ENCODE peak calls at places on chromosomes 12 and 14, in nine cellular contexts. G is fibroblast of lung, B is Karpas-422, X is GM23248, J is endodermal cell, R is MM.1S, C is IMR-90, E is adipocyte, V is HCT116. N is an unnamed sample. For H3K9me3, the result is how much of the 10 kb centered on the place peaks cover.

GRCh38 chr12:121697093-121697698 is 15.4 kb upstream of the TMEM120B start:
- DNase-seq in G (peak), B (peak), X (peak), J (peak), R (peak), C (peak), E (peak), V (peak), N (no peak)

GRCh38 chr12:6376079-6376941 is 947 bp upstream of the SCNN1A start:
- DNase-seq in G (peak), B (no peak), X (peak), J (peak), R (no peak), C (peak), E (peak), V (no peak), N (peak)

GRCh38 chr14:87805315-87805723 is 187.7 kb downstream of the GALC start:
- DNase-seq in G (peak), B (peak), X (peak), J (peak), R (no peak), C (no peak), E (no peak), V (no peak), N (peak)

GRCh38 chr14:50860478-50861086 is 11.3 kb upstream of the ABHD12B start:
- DNase-seq in G (peak), B (peak), X (peak), J (peak), R (peak), C (peak), E (peak), V (peak), N (peak)

GRCh38 chr12:101857043-101857558 is 20.3 kb upstream of the DRAM1 start:
- DNase-seq in G (peak), B (no peak), X (peak), J (no peak), R (no peak), C (peak), E (peak), V (no peak), N (peak)

GRCh38 chr14:104693482-104694431 is 4.3 kb downstream of the INF2 start:
- DNase-seq in G (no peak), B (no peak), X (no peak), J (no peak), R (no peak), C (no peak), E (no peak), V (no peak), N (no peak)

GRCh38 chr12:99389751-99390150 is 257.8 kb upstream of the GARIN6 start:
- DNase-seq in G (no peak), B (peak), X (no peak), J (no peak), R (no peak), C (no peak), E (no peak), V (no peak), N (no peak)

GRCh38 chr14:103542545-103543088 is 13.6 kb downstream of the TRMT61A start:
- DNase-seq in G (no peak), B (no peak), X (peak), J (peak), R (no peak), C (no peak), E (peak), V (no peak), N (no peak)

GRCh38 chr12:79006306-79006705 is 141.7 kb downstream of the SYT1 start:
- DNase-seq in G (peak), B (peak), X (peak), J (no peak), R (peak), C (peak), E (peak), V (peak), N (no peak)

GRCh38 chr12:18345021-18345735 is 83.9 kb downstream of the PIK3C2G start:
- DNase-seq in G (peak), B (no peak), X (peak), J (no peak), R (no peak), C (no peak), E (no peak), V (no peak), N (no peak)

GRCh38 chr14:28243600-28243999 is 523.0 kb upstream of the FOXG1 start:
- DNase-seq in G (peak), B (no peak), X (peak), J (no peak), R (no peak), C (no peak), E (peak), V (no peak), N (peak)

GRCh38 chr14:37622231-37622923 is 26.9 kb downstream of the TTC6 start:
- DNase-seq in G (peak), B (no peak), X (peak), J (peak), R (no peak), C (no peak), E (no peak), V (no peak), N (no peak)

GRCh38 chr14:39440975-39441374 is 8.7 kb upstream of the FBXO33 start:
- DNase-seq in G (no peak), B (no peak), X (no peak), J (no peak), R (no peak), C (no peak), E (no peak), V (no peak), N (no peak)

GRCh38 chr12:93419388-93420034 is 22.2 kb downstream of the UBE2N start:
- DNase-seq in G (peak), B (peak), X (peak), J (no peak), R (peak), C (peak), E (peak), V (no peak), N (peak)

GRCh38 chr14:28770574-28770973 is 4.0 kb downstream of the FOXG1 start:
- DNase-seq in G (no peak), B (no peak), X (no peak), J (no peak), R (no peak), C (no peak), E (no peak), V (no peak), N (no peak)

GRCh38 chr14:100410056-100410565 is 87.0 kb downstream of the SLC25A47 start:
- DNase-seq in G (peak), B (no peak), X (no peak), J (peak), R (no peak), C (peak), E (no peak), V (no peak), N (peak)
- H3K9me3 ChIP-seq in G (under half), B (under half), X (under half), J (under half), R (under half), C (under half), E (under half), V (under half), N (under half)

DNA sequence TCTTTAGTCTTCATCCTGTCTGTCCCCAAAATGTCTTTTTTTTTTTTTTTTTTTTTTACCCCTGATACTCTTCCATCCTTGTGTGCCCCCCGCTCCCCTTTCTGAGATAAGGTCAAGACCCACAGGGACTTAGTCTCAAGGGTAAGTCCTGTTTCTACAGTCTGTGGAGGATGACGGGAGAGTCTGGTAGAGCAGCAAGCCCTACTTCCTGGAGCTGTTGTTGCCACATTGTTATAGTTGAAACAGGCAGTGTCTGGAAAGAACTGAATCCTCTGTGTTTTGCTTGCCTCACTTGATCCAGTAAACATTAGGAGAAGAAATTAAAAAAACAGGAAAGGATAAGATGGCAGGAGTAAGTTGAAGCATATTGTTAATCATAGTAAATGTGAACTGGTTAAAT is 45.5 kb downstream of the ZNF664 start:
- DNase-seq in G (no peak), B (no peak), X (no peak), J (no peak), R (no peak), C (no peak), E (no peak), V (no peak), N (no peak)
- H3K9ac ChIP-seq in G (no peak), B (no peak), X (no peak), J (no peak), R (no peak), C (no peak), E (peak), V (no peak), N (no peak)

GRCh38 chr14:105864116-105864515 is 337.7 kb downstream of the TMEM121 start:
- DNase-seq in G (no peak), B (no peak), X (no peak), J (no peak), R (no peak), C (no peak), E (no peak), V (no peak), N (no peak)

GRCh38 chr14:105861985-105862465 is 335.6 kb downstream of the TMEM121 start:
- DNase-seq in G (no peak), B (peak), X (no peak), J (peak), R (peak), C (no peak), E (no peak), V (no peak), N (no peak)

GRCh38 chr14:105863296-105864108 is 337.1 kb downstream of the TMEM121 start:
- DNase-seq in G (no peak), B (peak), X (no peak), J (peak), R (no peak), C (no peak), E (no peak), V (no peak), N (no peak)

GRCh38 chr14:105860615-105861580 is 334.5 kb downstream of the TMEM121 start:
- DNase-seq in G (no peak), B (peak), X (no peak), J (peak), R (peak), C (no peak), E (no peak), V (no peak), N (no peak)

GRCh38 chr14:105862581-105863239 is 336.3 kb downstream of the TMEM121 start:
- DNase-seq in G (no peak), B (peak), X (no peak), J (peak), R (peak), C (no peak), E (no peak), V (no peak), N (no peak)
- H3K9me3 ChIP-seq in G (under half), B (under half), X (under half), J (half or more), R (under half), C (half or more), E (under half), V (under half), N (half or more)

GRCh38 chr12:55737581-55738112 is 5.3 kb upstream of the GDF11 start:
- DNase-seq in G (no peak), B (no peak), X (peak), J (no peak), R (no peak), C (no peak), E (no peak), V (no peak), N (no peak)
- H3K9ac ChIP-seq in G (peak), B (peak), X (peak), J (peak), R (peak), C (peak), E (peak), V (peak), N (no peak)

GRCh38 chr12:132941336-132941954 is 14.7 kb downstream of the ZNF605 start:
- DNase-seq in G (no peak), B (no peak), X (no peak), J (no peak), R (no peak), C (no peak), E (no peak), V (no peak), N (no peak)

GRCh38 chr12:132940071-132940719 is 15.9 kb downstream of the ZNF605 start:
- DNase-seq in G (no peak), B (no peak), X (no peak), J (peak), R (no peak), C (no peak), E (no peak), V (no peak), N (no peak)

GRCh38 chr12:132937476-132937875 is 18.6 kb downstream of the ZNF605 start:
- DNase-seq in G (no peak), B (no peak), X (no peak), J (no peak), R (no peak), C (no peak), E (no peak), V (no peak), N (no peak)

GRCh38 chr12:132936163-132936562 is 19.9 kb downstream of the ZNF605 start:
- DNase-seq in G (no peak), B (no peak), X (no peak), J (no peak), R (no peak), C (no peak), E (no peak), V (no peak), N (no peak)
- H3K9me3 ChIP-seq in G (under half), B (under half), X (under half), J (half or more), R (under half), C (half or more), E (half or more), V (under half), N (under half)

GRCh38 chr12:67826946-67827719 is 162.1 kb upstream of the IFNG-AS1 start:
- DNase-seq in G (peak), B (no peak), X (peak), J (no peak), R (no peak), C (peak), E (peak), V (no peak), N (peak)
- H3K9ac ChIP-seq in G (peak), B (no peak), X (peak), J (no peak), R (no peak), C (peak), E (peak), V (peak), N (peak)

DNA sequence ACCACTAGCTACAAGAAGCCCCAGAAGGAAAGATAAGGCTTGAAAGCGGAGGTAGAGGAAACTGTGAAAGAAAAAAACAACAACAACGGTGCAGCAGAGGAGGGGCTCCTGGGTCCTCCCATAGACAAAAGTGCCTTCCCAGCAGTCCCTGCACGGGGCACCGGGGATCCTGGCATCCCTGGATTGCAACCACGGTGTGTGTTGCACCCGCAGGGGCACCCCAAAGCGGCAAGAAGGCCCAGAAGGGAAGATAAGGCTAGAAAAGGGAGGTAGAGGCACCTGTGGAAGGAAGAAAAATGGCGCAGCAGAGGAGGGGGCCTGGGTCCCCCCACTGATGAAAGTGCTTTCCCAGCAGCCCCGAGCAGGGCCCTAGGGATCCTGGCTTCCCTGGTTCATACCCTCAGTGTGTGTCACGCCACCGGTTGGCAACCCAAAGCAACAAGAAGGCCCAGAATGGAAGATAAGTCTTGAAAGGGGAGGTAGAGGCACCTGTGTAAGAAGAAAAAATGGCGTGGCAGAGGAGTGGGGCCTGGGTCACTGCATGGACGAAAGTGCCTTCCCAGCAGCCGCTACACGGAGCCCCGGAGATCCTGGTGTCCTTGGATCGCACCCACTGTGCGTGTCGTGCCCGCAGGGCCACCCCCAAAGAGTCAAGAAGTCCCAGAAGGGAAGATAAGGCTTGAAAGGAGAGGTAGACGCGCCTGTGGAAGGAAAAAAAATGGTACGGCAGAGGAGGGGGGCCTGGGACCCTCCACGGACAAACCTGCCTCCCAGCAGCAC is 281.0 kb downstream of the ALG10 start:
- DNase-seq in G (no peak), B (no peak), X (no peak), J (no peak), R (no peak), C (no peak), E (no peak), V (no peak), N (no peak)
- H3K9me3 ChIP-seq in G (under half), B (under half), X (under half), J (half or more), R (under half), C (half or more), E (under half), V (under half), N (half or more)

DNA sequence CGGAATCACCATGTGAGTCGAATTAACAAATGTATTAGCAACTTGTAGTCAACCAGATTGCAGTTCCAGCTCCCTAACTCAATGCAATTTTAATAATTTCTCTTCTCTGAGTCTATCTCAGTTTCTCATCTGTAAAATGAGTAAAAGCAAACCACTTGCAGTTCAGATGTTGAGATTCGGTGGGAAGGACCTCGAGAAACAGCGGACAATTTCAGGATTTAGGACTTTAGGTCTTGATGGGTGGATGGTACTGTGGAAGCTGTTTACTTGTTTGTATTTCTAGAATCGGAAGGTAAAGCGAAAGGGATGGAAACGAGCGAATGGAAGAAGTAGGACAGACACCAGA is 510 bp upstream of the TTC8 start:
- DNase-seq in G (no peak), B (no peak), X (no peak), J (no peak), R (no peak), C (no peak), E (no peak), V (no peak), N (no peak)
- H3K9ac ChIP-seq in G (peak), B (peak), X (peak), J (peak), R (peak), C (peak), E (peak), V (peak), N (peak)